ENCODE peak calls at places on chromosomes 4 and X, in four cellular contexts. B, X, Z and V are unnamed samples.

GRCh38 chrX:107565005-107565404 is 63.3 kb upstream of the PRPS1 start:
- DNase-seq in X (peak; percentile 21), B (no peak), Z (no peak), V (no peak)

GRCh38 chr4:86160423-86160822 is 199.4 kb downstream of the MAPK10 start:
- DNase-seq in Z (no peak), X (no peak), B (no peak), V (no peak)

GRCh38 chr4:101730291-101731117 is 60.0 kb upstream of the BANK1 start:
- DNase-seq in B (peak; percentile 41), X (peak; percentile 67), Z (peak; percentile 62), V (peak; percentile 79)

GRCh38 chr4:151117371-151117962 is 18.0 kb downstream of the RPS3A start:
- DNase-seq in B (peak; percentile 66), X (peak; percentile 67), Z (peak; percentile 42), V (no peak)

GRCh38 chrX:136538811-136539210 is 6.8 kb downstream of the VGLL1 start:
- DNase-seq in Z (no peak), B (no peak), X (no peak), V (no peak)

GRCh38 chr4:161172396-161173026 is 991.3 kb downstream of the FSTL5 start:
- DNase-seq in B (no peak), X (no peak), Z (no peak), V (no peak)

GRCh38 chr4:1819816-1820215 is 26.7 kb downstream of the FGFR3 start:
- DNase-seq in Z (no peak), X (no peak), B (no peak), V (no peak)

GRCh38 chr4:56757270-56757746 is 64.2 kb downstream of the SPINK2 start:
- DNase-seq in B (no peak), X (peak; percentile 36), Z (no peak), V (peak; percentile 88)

GRCh38 chrX:109472939-109473713 is 8.8 kb downstream of the GUCY2F start:
- DNase-seq in B (peak; percentile 7), X (peak; percentile 0), Z (peak; percentile 23), V (no peak)

GRCh38 chr4:127604949-127605709 is 27.6 kb upstream of the INTU start:
- DNase-seq in Z (no peak), X (peak; percentile 45), B (no peak), V (no peak)